ENCODE peak calls at places on chromosomes 2 and 18, in ten cellular contexts. X is neural progenitor cell; U is fibroblast of lung; J is cardiac muscle cell; R is psoas muscle; E is RWPE1; H is CD8-positive, alpha-beta memory T cell; Z is substantia nigra; P is tibial artery; S is brain microvascular endothelial cell. G is an unnamed sample.

GRCh38 chr2:35081001-35081628 is 1274.5 kb upstream of the CRIM1 start:
- DNase-seq in X (no peak), U (peak), J (peak), R (no peak), E (peak), H (no peak), Z (no peak), P (no peak), S (no peak), G (no peak)

GRCh38 chr2:186459009-186459408 is 27.1 kb upstream of the ZC3H15 start:
- DNase-seq in X (peak), U (peak), J (peak), R (no peak), E (no peak), H (no peak), Z (no peak), P (no peak), S (no peak), G (no peak)

GRCh38 chr2:229879551-229879950 is 42.3 kb downstream of the TRIP12 start:
- DNase-seq in X (no peak), U (no peak), J (no peak), R (no peak), E (no peak), H (no peak), Z (no peak), P (no peak), S (no peak), G (no peak)

GRCh38 chr18:70384181-70384790 is 95.4 kb downstream of the SOCS6 start:
- DNase-seq in X (no peak), U (peak), J (peak), R (no peak), E (peak), H (no peak), Z (no peak), P (no peak), S (peak), G (no peak)

GRCh38 chr18:32919799-32920198 is 147.0 kb upstream of the KLHL14 start:
- DNase-seq in X (peak), U (peak), J (no peak), R (no peak), E (peak), H (no peak), Z (peak), P (no peak), S (no peak), G (no peak)

GRCh38 chr2:217801115-217801531 is 201.7 kb downstream of the TNS1 start:
- DNase-seq in X (peak), U (no peak), J (no peak), R (peak), E (no peak), H (no peak), Z (no peak), P (peak), S (no peak), G (no peak)

GRCh38 chr18:32906506-32907214 is 133.8 kb upstream of the KLHL14 start:
- DNase-seq in X (no peak), U (peak), J (no peak), R (no peak), E (peak), H (no peak), Z (no peak), P (no peak), S (no peak), G (no peak)

GRCh38 chr2:229152784-229153183 is 118.3 kb downstream of the PID1 start:
- DNase-seq in X (no peak), U (no peak), J (no peak), R (no peak), E (no peak), H (no peak), Z (no peak), P (no peak), S (no peak), G (no peak)

GRCh38 chr2:240126731-240127130 is 9.4 kb downstream of the COPS9 start:
- DNase-seq in X (no peak), U (no peak), J (no peak), R (peak), E (no peak), H (no peak), Z (no peak), P (peak), S (no peak), G (no peak)

GRCh38 chr2:19073522-19073921 is 284.9 kb downstream of the OSR1 start:
- DNase-seq in X (peak), U (peak), J (peak), R (peak), E (peak), H (no peak), Z (no peak), P (no peak), S (peak), G (no peak)

GRCh38 chr2:162091325-162092007 is 17.5 kb upstream of the DPP4 start:
- DNase-seq in X (no peak), U (peak), J (no peak), R (no peak), E (no peak), H (no peak), Z (no peak), P (no peak), S (no peak), G (no peak)

GRCh38 chr2:44941551-44942234 is at the start of gene SIX3:
- DNase-seq in X (peak), U (peak), J (no peak), R (no peak), E (no peak), H (no peak), Z (peak), P (no peak), S (no peak), G (no peak)

GRCh38 chr2:238231251-238231793 is 8.5 kb downstream of the HES6 start:
- DNase-seq in X (peak), U (peak), J (peak), R (peak), E (no peak), H (peak), Z (peak), P (peak), S (peak), G (peak)

DNA sequence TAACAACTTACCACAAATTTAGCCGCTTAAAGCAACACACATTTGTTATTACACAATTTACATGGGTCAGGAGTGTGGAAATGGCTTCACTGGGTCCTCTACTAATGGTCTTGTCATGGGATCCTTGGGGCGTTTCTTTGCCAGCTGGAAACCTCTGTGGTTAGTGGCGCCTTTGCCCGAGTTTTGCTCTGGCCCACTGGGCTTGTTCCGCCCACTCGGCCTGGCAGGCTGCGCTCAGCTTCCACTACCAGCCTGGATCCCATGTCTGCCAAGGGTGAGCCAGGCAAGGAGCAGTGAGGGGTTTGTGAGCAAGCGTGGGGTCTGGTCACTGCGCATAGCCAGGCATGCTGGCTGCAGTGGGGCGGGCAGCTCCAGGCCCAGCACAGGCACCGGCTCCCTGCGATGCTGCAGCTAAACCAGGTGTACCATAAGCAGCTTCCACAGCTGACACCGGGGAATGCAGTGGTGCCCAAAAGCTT is 16.2 kb upstream of the MBD2 start:
- DNase-seq in X (no peak), U (no peak), J (peak), R (peak), E (no peak), H (no peak), Z (no peak), P (peak), S (no peak), G (no peak)
- H3K27ac ChIP-seq in X (no peak), U (no peak), J (no peak), R (no peak), E (no peak), H (no peak), Z (no peak), P (no peak), S (no peak), G (no peak)

DNA sequence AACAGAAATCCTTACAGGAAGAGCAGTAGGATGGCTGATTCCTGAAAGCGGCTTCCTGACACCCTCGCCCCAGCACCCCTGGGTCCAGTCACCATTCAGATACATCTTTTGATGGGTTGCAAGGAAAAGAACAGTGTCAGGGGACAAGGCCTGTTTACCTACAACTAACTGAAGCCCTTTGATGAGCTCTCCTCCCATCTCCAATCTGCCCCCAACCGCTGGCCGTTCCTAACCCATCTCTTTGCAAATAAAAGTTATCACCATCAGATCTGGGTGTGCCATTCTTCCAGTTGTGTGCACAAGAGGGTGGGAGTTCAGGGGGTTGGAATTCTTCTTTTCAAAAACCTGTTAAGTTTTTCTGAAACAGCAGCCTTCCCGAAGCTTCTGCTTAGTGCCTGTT is 48.9 kb downstream of the ARL4C start:
- DNase-seq in X (peak), U (no peak), J (no peak), R (no peak), E (no peak), H (no peak), Z (no peak), P (no peak), S (no peak), G (no peak)
- H3K27ac ChIP-seq in X (peak), U (no peak), J (no peak), R (no peak), E (peak), H (no peak), Z (no peak), P (no peak), S (peak), G (no peak)

GRCh38 chr2:31363956-31364750 is 50.4 kb downstream of the XDH start:
- DNase-seq in X (no peak), U (no peak), J (no peak), R (no peak), E (no peak), H (no peak), Z (no peak), P (no peak), S (no peak), G (no peak)

GRCh38 chr2:31362581-31362980 is 52.0 kb downstream of the XDH start:
- DNase-seq in X (no peak), U (no peak), J (no peak), R (no peak), E (no peak), H (no peak), Z (no peak), P (no peak), S (no peak), G (no peak)

GRCh38 chr2:31365834-31366505 is 48.6 kb downstream of the XDH start:
- DNase-seq in X (no peak), U (no peak), J (no peak), R (no peak), E (no peak), H (no peak), Z (no peak), P (no peak), S (no peak), G (no peak)

GRCh38 chr2:31366733-31367132 is 47.8 kb downstream of the XDH start:
- DNase-seq in X (no peak), U (no peak), J (no peak), R (no peak), E (no peak), H (no peak), Z (no peak), P (no peak), S (no peak), G (no peak)

GRCh38 chr2:31365348-31365747 is 49.2 kb downstream of the XDH start:
- DNase-seq in X (no peak), U (no peak), J (no peak), R (no peak), E (no peak), H (no peak), Z (no peak), P (no peak), S (no peak), G (no peak)
- H3K27ac ChIP-seq in X (no peak), U (no peak), J (no peak), R (no peak), E (no peak), H (no peak), Z (no peak), P (no peak), S (no peak), G (no peak)

DNA sequence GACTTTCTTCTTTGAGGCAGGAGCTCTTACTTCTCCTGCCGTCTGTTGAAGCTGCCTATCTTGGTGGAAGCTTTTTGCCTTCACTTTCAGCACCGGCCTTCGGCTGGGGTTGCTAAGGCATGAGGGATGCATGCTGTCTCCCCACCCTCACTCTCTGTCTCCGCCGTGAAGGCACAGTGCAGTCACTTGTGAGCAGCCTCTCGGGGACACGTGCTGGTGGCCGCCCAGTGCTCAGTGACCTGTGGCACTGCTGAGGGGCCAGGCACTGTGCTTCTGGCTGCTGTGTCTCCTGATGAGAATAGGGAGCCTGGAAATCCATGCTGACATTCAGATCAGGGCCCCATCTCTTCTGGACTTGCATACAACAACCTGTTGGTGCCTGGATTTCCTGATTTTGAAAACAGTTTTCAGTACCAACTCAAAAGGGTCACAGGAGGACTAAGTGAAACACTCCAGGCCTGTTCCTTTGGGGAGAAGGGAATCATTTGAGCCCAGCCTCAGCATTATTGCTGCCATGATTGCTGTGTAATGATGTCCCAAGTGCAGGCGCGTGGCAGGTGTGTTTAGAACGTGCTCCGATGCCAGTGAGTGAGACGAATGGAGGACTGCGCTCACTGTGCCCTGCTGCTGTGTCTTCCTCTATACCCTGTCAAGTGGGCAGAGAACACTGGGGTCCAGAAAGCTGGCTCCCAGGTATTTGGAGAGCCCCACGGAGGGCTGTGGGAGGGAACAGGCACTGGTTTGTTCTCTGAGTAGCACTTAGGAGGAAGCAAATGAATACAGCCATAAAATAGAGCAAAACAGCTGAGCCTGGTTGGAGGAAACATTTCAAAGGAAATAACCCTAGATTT is 218.1 kb downstream of the SEPTIN10 start:
- DNase-seq in X (no peak), U (no peak), J (no peak), R (no peak), E (no peak), H (no peak), Z (no peak), P (no peak), S (no peak), G (no peak)
- H3K27ac ChIP-seq in X (no peak), U (no peak), J (no peak), R (no peak), E (no peak), H (no peak), Z (no peak), P (no peak), S (no peak), G (no peak)

GRCh38 chr18:10265560-10266235 is 188.7 kb upstream of the APCDD1 start:
- DNase-seq in X (no peak), U (peak), J (no peak), R (no peak), E (no peak), H (no peak), Z (no peak), P (no peak), S (peak), G (no peak)

GRCh38 chr18:10264260-10264659 is 190.2 kb upstream of the APCDD1 start:
- DNase-seq in X (no peak), U (no peak), J (no peak), R (no peak), E (no peak), H (no peak), Z (no peak), P (no peak), S (no peak), G (no peak)

GRCh38 chr18:10259075-10259474 is 195.4 kb upstream of the APCDD1 start:
- DNase-seq in X (no peak), U (no peak), J (no peak), R (no peak), E (no peak), H (no peak), Z (no peak), P (no peak), S (no peak), G (no peak)

GRCh38 chr18:10259934-10260333 is 194.5 kb upstream of the APCDD1 start:
- DNase-seq in X (no peak), U (peak), J (no peak), R (no peak), E (no peak), H (no peak), Z (no peak), P (no peak), S (no peak), G (no peak)

DNA sequence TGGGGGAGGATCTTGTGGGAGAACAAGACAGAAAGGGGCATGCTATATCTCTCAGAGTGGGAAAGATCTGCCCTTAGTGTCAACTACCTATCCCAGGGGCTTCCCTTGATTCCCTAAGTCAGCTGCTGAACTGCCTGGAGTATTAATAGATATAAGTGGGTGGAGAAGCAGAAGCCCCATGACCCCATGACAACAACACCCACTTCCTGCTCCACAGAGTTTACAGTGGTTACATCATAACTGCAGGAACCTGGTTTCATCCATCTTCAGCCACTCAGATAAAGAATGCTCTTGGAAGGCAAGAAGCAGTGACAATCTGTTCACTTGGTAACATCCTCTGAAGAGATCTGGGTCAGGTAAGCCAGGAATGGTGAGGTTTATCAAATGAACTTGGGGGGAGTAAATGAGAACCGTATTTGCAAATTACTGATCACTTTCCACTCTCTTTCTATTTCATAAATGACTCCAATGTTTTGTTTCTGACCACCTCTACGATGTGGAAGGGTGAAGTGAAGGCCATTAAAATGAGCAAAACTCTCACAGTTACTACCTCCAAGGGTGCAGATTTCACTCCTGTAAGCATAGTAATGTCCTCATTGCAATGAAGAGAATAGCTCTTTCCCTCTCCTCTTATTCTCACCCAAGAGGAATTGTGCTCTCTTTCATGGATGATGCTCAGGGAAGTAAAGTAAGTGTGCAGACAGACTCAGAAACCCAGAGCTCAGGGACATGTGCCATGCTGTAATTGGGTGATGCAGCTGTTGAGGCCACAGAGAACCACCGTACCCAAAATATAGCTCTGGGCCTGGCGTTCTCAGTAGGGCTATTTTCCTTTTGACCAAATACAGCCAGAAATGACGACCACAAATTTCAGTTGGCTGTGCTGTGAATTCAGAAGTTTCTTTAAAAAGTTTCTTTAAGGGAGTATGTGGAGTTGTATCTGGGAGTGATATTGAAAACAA is 192.8 kb upstream of the APCDD1 start:
- DNase-seq in X (no peak), U (peak), J (peak), R (no peak), E (no peak), H (no peak), Z (no peak), P (no peak), S (peak), G (no peak)
- H3K27ac ChIP-seq in X (no peak), U (no peak), J (no peak), R (no peak), E (no peak), H (no peak), Z (no peak), P (no peak), S (no peak), G (no peak)

GRCh38 chr2:175804130-175804529 is 197.9 kb downstream of the LNPK start:
- DNase-seq in X (peak), U (no peak), J (no peak), R (no peak), E (no peak), H (no peak), Z (no peak), P (no peak), S (no peak), G (no peak)
- H3K27ac ChIP-seq in X (no peak), U (no peak), J (no peak), R (no peak), E (no peak), H (no peak), Z (no peak), P (no peak), S (no peak), G (no peak)

DNA sequence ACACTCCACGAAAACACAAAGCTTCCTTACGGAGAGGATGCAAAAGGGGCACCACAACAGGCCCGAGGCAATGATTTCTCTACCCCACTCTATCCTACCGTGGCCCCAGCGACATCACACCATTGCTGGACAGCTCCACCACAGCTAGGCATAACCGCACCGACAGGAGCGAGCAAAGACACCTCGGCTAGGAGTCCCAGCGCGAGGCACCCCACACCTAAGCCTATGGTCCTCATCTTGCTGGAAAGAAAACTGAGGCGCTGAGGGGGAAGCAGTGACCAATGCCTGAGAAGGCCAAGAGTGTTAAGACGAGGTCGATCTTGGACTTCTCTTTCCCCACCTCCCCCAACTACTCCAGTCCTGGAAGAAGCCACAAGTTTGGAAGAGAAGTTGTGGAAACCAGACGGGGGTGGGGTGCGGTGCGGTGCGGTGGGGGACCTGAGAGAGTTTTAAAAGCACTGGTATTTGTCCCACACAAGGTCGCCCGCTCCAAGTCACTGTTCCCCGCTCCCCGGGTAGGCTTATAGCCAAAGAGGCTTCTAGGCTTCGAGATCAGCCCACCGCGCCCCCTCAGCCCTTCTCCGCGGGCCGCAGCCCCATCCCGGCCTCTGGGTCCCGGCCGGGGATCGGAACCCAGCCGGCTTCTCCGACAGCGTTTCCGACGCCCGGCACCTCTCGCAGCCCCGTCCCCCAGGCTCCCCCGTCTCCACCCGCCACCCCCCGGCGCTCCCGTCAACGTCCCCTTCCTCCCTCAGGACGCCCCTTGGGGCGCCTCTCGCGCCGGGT is 766 bp downstream of the PDE6D start:
- DNase-seq in X (peak), U (peak), J (peak), R (no peak), E (peak), H (no peak), Z (no peak), P (no peak), S (peak), G (no peak)
- H3K27ac ChIP-seq in X (no peak), U (no peak), J (no peak), R (peak), E (peak), H (peak), Z (peak), P (peak), S (no peak), G (peak)

G was measured in heart right ventricle.